ENCODE peak calls at places on chromosomes 2 and 18, in ten cellular contexts. P is astrocyte, D is psoas muscle, T is IMR-90, B is PC-9, R is transverse colon, K is heart left ventricle, X is A549, F is pancreas, H is HL-60. I is an unnamed sample.
A peak's percentile ranks its signal among the peaks of the same experiment; 100 is the strongest.

GRCh38 chr2:74327205-74327604 is 16.0 kb downstream of the SLC4A5 start:
- DNase-seq in P (no peak), D (no peak), T (no peak), B (no peak), R (no peak), K (no peak), X (no peak), F (no peak), H (no peak), I (no peak)

GRCh38 chr18:25786778-25787177 is 303.6 kb downstream of the SS18 start:
- DNase-seq in P (peak; percentile 91), D (no peak), T (peak; percentile 83), B (no peak), R (no peak), K (no peak), X (no peak), F (no peak), H (no peak), I (no peak)

GRCh38 chr2:105812180-105813044 is 67.7 kb downstream of the NCK2 start:
- DNase-seq in P (peak; percentile 96), D (peak; percentile 60), T (peak; percentile 93), B (no peak), R (no peak), K (no peak), X (no peak), F (no peak), H (no peak), I (peak; percentile 61)

GRCh38 chr2:59237311-59237710 is 996.2 kb upstream of the FANCL start:
- DNase-seq in P (no peak), D (no peak), T (no peak), B (no peak), R (no peak), K (no peak), X (no peak), F (no peak), H (no peak), I (no peak)

GRCh38 chr2:8229546-8229986 is 452.3 kb upstream of the ID2 start:
- DNase-seq in P (peak; percentile 77), D (peak; percentile 69), T (peak; percentile 84), B (no peak), R (peak; percentile 41), K (no peak), X (peak; percentile 14), F (no peak), H (peak; percentile 93), I (peak; percentile 26)

GRCh38 chr2:30113617-30114293 is 33.1 kb upstream of the YPEL5 start:
- DNase-seq in P (peak; percentile 97), D (no peak), T (peak; percentile 93), B (peak; percentile 22), R (no peak), K (no peak), X (peak; percentile 35), F (no peak), H (no peak), I (no peak)

GRCh38 chr2:59307196-59307595 is 1066.1 kb upstream of the FANCL start:
- DNase-seq in P (no peak), D (no peak), T (no peak), B (no peak), R (no peak), K (no peak), X (no peak), F (no peak), H (no peak), I (no peak)

GRCh38 chr2:42706836-42707235 is 57.1 kb downstream of the OXER1 start:
- DNase-seq in P (no peak), D (no peak), T (no peak), B (no peak), R (no peak), K (no peak), X (no peak), F (no peak), H (no peak), I (no peak)

GRCh38 chr18:499351-500229 is 911 bp downstream of the COLEC12 start:
- DNase-seq in P (peak; percentile 93), D (no peak), T (peak; percentile 85), B (no peak), R (no peak), K (no peak), X (peak; percentile 19), F (no peak), H (no peak), I (no peak)

GRCh38 chr2:131425191-131426021 is 50.5 kb upstream of the TUBA3D start:
- DNase-seq in P (no peak), D (no peak), T (no peak), B (no peak), R (no peak), K (no peak), X (no peak), F (no peak), H (no peak), I (no peak)

GRCh38 chr18:63303562-63303961 is 16.0 kb downstream of the BCL2 start:
- DNase-seq in P (no peak), D (no peak), T (no peak), B (no peak), R (no peak), K (no peak), X (no peak), F (no peak), H (no peak), I (no peak)

GRCh38 chr2:89833780-89834117 is 1142.3 kb downstream of the RPIA start:
- DNase-seq in P (peak; percentile 54), D (no peak), T (peak; percentile 65), B (no peak), R (no peak), K (no peak), X (no peak), F (no peak), H (no peak), I (no peak)

GRCh38 chr2:203914546-203915169 is 21.9 kb upstream of the ICOS start:
- DNase-seq in P (no peak), D (no peak), T (no peak), B (no peak), R (no peak), K (no peak), X (no peak), F (no peak), H (no peak), I (no peak)

DNA sequence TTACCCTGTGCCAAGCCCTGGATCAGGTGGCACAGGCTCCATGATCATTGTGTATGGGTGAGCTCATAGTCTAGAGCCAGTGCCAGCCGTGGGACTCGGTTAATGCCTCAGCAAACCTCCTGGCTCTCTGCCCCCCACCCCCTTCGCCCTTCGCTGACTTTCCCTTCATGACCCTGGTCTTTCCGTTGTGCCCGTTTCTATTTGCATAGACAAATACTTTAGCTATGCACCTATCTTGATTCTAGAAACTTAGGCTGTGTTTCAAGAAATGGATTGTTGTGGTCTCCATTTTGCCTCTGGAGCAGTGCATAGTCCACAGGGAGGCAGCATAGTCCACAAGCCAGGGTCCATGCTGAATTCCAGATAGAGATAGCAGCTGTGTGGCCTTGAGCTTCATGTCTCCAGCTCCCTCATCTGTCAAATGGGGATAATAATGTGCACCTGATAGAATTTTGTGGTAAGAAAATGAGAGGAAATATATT is 44.8 kb upstream of the KDM3A start:
- DNase-seq in P (peak; percentile 24), D (peak; percentile 52), T (peak; percentile 20), B (no peak), R (peak; percentile 24), K (no peak), X (peak; percentile 72), F (peak; percentile 66), H (no peak), I (peak; percentile 17)
- TF ChIP-seq CTCF in P (peak; percentile 32), D (peak; percentile 46), T (peak; percentile 38), B (peak; percentile 52), R (no peak), K (peak; percentile 29), X (peak; percentile 55), F (peak; percentile 43), H (peak; percentile 52), I (peak; percentile 57)

GRCh38 chr2:210577263-210578071 is 21.1 kb downstream of the CPS1 start:
- DNase-seq in P (peak; percentile 30), D (no peak), T (peak; percentile 59), B (no peak), R (no peak), K (no peak), X (peak; percentile 56), F (no peak), H (no peak), I (no peak)
- H3K27ac ChIP-seq in P (no peak overlapping the region), D (no peak overlapping the region), T (no peak overlapping the region), B (no peak overlapping the region), R (no peak overlapping the region), K (no peak overlapping the region), X (no peak overlapping the region), F (no peak overlapping the region), H (no peak overlapping the region), I (peak overlapping the region; percentile 49)

GRCh38 chr2:236546561-236546961 is 23.1 kb upstream of the ACKR3 start:
- DNase-seq in P (no peak), D (no peak), T (no peak), B (no peak), R (no peak), K (no peak), X (no peak), F (no peak), H (no peak), I (no peak)

GRCh38 chr2:236547725-236548124 is 21.9 kb upstream of the ACKR3 start:
- DNase-seq in P (no peak), D (no peak), T (no peak), B (no peak), R (no peak), K (no peak), X (no peak), F (no peak), H (no peak), I (no peak)

GRCh38 chr2:236544362-236544761 is 25.3 kb upstream of the ACKR3 start:
- DNase-seq in P (no peak), D (no peak), T (no peak), B (no peak), R (no peak), K (no peak), X (no peak), F (no peak), H (no peak), I (no peak)

GRCh38 chr2:236545248-236545658 is 24.4 kb upstream of the ACKR3 start:
- DNase-seq in P (no peak), D (no peak), T (no peak), B (no peak), R (no peak), K (no peak), X (no peak), F (no peak), H (no peak), I (no peak)

GRCh38 chr2:236545814-236546480 is 23.7 kb upstream of the ACKR3 start:
- DNase-seq in P (no peak), D (no peak), T (no peak), B (no peak), R (no peak), K (no peak), X (no peak), F (no peak), H (no peak), I (no peak)
- H3K4me3 ChIP-seq in P (no peak overlapping the region), D (no peak overlapping the region), T (no peak overlapping the region), B (no peak overlapping the region), R (no peak overlapping the region), K (no peak overlapping the region), X (no peak overlapping the region), F (no peak overlapping the region), H (no peak overlapping the region), I (no peak overlapping the region)

DNA sequence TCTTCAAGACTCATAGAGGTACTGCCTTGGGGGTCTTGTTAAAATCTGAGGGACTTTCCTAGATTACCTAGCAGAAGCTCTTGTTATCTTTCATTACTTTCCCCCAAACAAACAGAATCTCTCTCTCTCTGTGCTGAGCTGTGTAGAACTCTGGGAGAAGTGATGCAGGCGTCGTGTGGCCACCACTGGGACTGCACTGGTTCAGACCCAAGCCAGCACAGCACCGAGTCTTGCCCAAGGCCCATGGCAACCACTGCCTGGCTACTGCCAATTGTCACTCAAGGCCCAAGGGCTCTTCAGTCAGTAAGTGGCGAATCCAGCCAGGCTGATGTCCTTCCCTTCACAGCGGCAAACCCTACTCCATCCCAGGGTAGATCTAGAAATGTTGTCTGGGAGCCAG is 28.6 kb downstream of the PPP1R1C start:
- DNase-seq in P (no peak), D (no peak), T (no peak), B (no peak), R (no peak), K (no peak), X (no peak), F (no peak), H (no peak), I (no peak)
- TF ChIP-seq CTCF in P (no peak), D (no peak), T (no peak), B (no peak), R (no peak), K (no peak), X (no peak), F (no peak), H (no peak), I (no peak)